ENCODE peak calls at places on chromosome 7, in eight cellular contexts. O is Panc1, G is fibroblast of lung, J is choroid plexus epithelial cell, F is Calu3, D is HFFc6, E is astrocyte of the spinal cord, N is mucosa of descending colon. M is an unnamed sample.

GRCh38 chr7:130139193-130139950 is 65.8 kb downstream of the TMEM209 start:
- DNase-seq in D (no peak), O (no peak), J (no peak), G (no peak), F (no peak), N (no peak), E (no peak), M (no peak)

GRCh38 chr7:90474284-90475210 is 5.1 kb downstream of the PTTG1IP2 start:
- DNase-seq in N (no peak), J (peak; percentile 82), G (peak; percentile 63), O (no peak), D (peak; percentile 82), E (peak; percentile 88), F (no peak), M (no peak)

GRCh38 chr7:158400601-158401225 is 186.9 kb downstream of the PTPRN2 start:
- DNase-seq in O (no peak), G (no peak), F (no peak), D (no peak), E (no peak), N (no peak), J (no peak), M (no peak)

GRCh38 chr7:42070068-42070467 is 166.9 kb downstream of the GLI3 start:
- DNase-seq in E (peak; percentile 24), J (peak; percentile 77), O (no peak), F (no peak), N (no peak), G (peak; percentile 72), D (peak; percentile 48), M (no peak)

GRCh38 chr7:27689045-27689877 is 26.6 kb upstream of the HIBADH start:
- DNase-seq in F (peak; percentile 69), D (peak; percentile 19), G (no peak), E (no peak), O (no peak), N (no peak), J (peak; percentile 61), M (no peak)

GRCh38 chr7:157011333-157012112 is 1.1 kb upstream of the MNX1 start:
- DNase-seq in G (no peak), J (no peak), D (no peak), E (no peak), N (peak; percentile 49), F (no peak), O (no peak), M (no peak)

GRCh38 chr7:24956021-24956420 is 24.0 kb downstream of the OSBPL3 start:
- DNase-seq in G (no peak), N (no peak), E (no peak), J (no peak), F (no peak), O (no peak), D (peak; percentile 60), M (no peak)

GRCh38 chr7:150941351-150941982 is 36.7 kb downstream of the KCNH2 start:
- DNase-seq in F (no peak), D (no peak), O (no peak), N (no peak), E (no peak), J (no peak), G (no peak), M (no peak)

GRCh38 chr7:49778731-49779270 is 5.4 kb downstream of the VWC2 start:
- DNase-seq in O (no peak), F (no peak), E (no peak), N (no peak), G (no peak), D (no peak), J (no peak), M (no peak)

GRCh38 chr7:33722383-33723096 is 182.8 kb upstream of the BMPER start:
- DNase-seq in D (peak; percentile 79), O (no peak), F (peak; percentile 75), J (peak; percentile 73), E (peak; percentile 44), N (no peak), G (peak; percentile 72), M (no peak)

GRCh38 chr7:2824678-2825461 is 19.2 kb downstream of the GNA12 start:
- DNase-seq in J (peak; percentile 67), E (no peak), N (no peak), D (no peak), F (no peak), G (no peak), O (no peak), M (peak; percentile 33)

GRCh38 chr7:31549621-31550020 is 35.7 kb downstream of the ITPRID1 start:
- DNase-seq in D (no peak), N (no peak), E (no peak), J (no peak), F (peak; percentile 48), G (no peak), O (no peak), M (no peak)

GRCh38 chr7:3537210-3537875 is 236.3 kb downstream of the SDK1 start:
- DNase-seq in N (no peak), E (peak; percentile 68), D (no peak), F (no peak), J (peak; percentile 53), O (no peak), G (peak; percentile 62), M (no peak)

GRCh38 chr7:24894670-24895221 is 85.2 kb downstream of the OSBPL3 start:
- DNase-seq in O (no peak), E (no peak), J (no peak), G (no peak), F (peak; percentile 58), N (no peak), D (no peak), M (no peak)

GRCh38 chr7:778271-778967 is 51.3 kb upstream of the PRKAR1B start:
- DNase-seq in D (no peak), E (peak; percentile 25), J (no peak), O (no peak), F (no peak), G (no peak), N (no peak), M (no peak)

GRCh38 chr7:53383131-53383530 is 347.7 kb downstream of the POM121L12 start:
- DNase-seq in F (no peak), N (no peak), J (no peak), D (no peak), O (peak; percentile 10), G (no peak), E (peak; percentile 70), M (no peak)

GRCh38 chr7:23680417-23681405 is 712 bp downstream of the FAM221A start:
- DNase-seq in D (no peak), F (peak; percentile 89), O (no peak), J (peak; percentile 75), N (peak; percentile 85), G (peak; percentile 60), E (peak; percentile 43), M (no peak)

GRCh38 chr7:43511029-43511428 is 71.9 kb upstream of the STK17A start:
- DNase-seq in N (no peak), F (no peak), J (peak; percentile 24), E (no peak), D (no peak), G (no peak), O (no peak), M (no peak)

GRCh38 chr7:597348-598178 is 77.9 kb upstream of the PDGFA start:
- DNase-seq in F (no peak), O (no peak), E (no peak), N (no peak), D (no peak), G (no peak), J (no peak), M (no peak)

GRCh38 chr7:50208335-50208982 is 96.1 kb upstream of the IKZF1 start:
- DNase-seq in J (no peak), O (no peak), G (no peak), N (no peak), E (no peak), D (no peak), F (no peak), M (no peak)

GRCh38 chr7:113331155-113331898 is 213.0 kb upstream of the SMIM30 start:
- DNase-seq in F (no peak), G (no peak), J (no peak), O (no peak), E (no peak), N (no peak), D (no peak), M (peak; percentile 37)

DNA sequence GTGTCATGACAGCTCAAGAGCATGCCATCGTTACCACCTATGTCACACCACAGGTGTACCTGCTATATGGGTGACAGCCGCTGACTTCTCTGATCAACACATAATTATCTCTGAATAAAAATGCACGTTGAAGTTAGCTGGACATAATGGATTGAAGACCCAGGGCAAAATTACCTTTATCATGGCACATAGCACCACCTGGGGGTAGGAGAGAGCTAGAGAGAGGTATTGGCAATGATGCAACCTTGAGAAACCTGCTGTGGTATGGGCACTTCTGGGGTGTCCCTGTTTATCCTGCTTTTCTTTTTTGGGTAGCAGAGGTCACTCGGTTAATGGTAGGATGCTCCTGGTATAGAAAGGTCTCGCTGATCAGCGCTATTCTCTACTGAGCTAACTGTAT is 323.3 kb downstream of the TFEC start:
- DNase-seq in D (no peak), G (peak; percentile 16), J (peak; percentile 31), O (no peak), E (peak; percentile 20), N (no peak), F (peak; percentile 72), M (no peak)
- TF ChIP-seq CTCF in D (peak; percentile 66), G (no peak), J (peak; percentile 50), O (peak; percentile 50), E (peak; percentile 39), N (no peak), F (peak; percentile 66), M (no peak)

GRCh38 chr7:134462337-134462925 is 3.5 kb upstream of the AKR1B1 start:
- DNase-seq in E (peak; percentile 82), J (peak; percentile 88), D (peak; percentile 77), G (peak; percentile 82), F (peak; percentile 13), O (no peak), N (no peak), M (no peak)
- TF ChIP-seq CTCF in E (no peak), J (no peak), D (no peak), G (no peak), F (no peak), O (no peak), N (no peak), M (no peak)

GRCh38 chr7:104926189-104926904 is 87.7 kb upstream of the KMT2E start:
- DNase-seq in E (no peak), J (no peak), N (no peak), D (no peak), O (no peak), G (no peak), F (no peak), M (no peak)

GRCh38 chr7:104922187-104923009 is 91.6 kb upstream of the KMT2E start:
- DNase-seq in O (no peak), F (no peak), D (peak; percentile 49), J (peak; percentile 52), E (no peak), N (no peak), G (peak; percentile 45), M (no peak)

GRCh38 chr7:104921596-104921995 is 92.4 kb upstream of the KMT2E start:
- DNase-seq in O (no peak), J (no peak), G (no peak), F (no peak), N (no peak), E (no peak), D (no peak), M (no peak)

GRCh38 chr7:104926905-104927454 is 87.0 kb upstream of the KMT2E start:
- DNase-seq in J (no peak), F (peak; percentile 25), D (no peak), E (no peak), O (no peak), G (no peak), N (peak; percentile 62), M (no peak)

GRCh38 chr7:104923010-104923421 is 91.0 kb upstream of the KMT2E start:
- DNase-seq in G (peak; percentile 91), E (peak; percentile 88), F (peak; percentile 69), J (peak; percentile 94), N (peak; percentile 77), D (peak; percentile 83), O (peak; percentile 70), M (peak; percentile 85)
- TF ChIP-seq CTCF in G (peak; percentile 62), E (peak; percentile 84), F (peak; percentile 44), J (peak; percentile 85), N (peak; percentile 67), D (peak; percentile 87), O (peak; percentile 82), M (peak; percentile 78)

GRCh38 chr7:38178695-38179344 is 775 bp downstream of the STARD3NL start:
- DNase-seq in F (no peak), G (peak; percentile 54), J (peak; percentile 65), E (no peak), O (no peak), D (peak; percentile 35), N (no peak), M (no peak)
- TF ChIP-seq CTCF in F (no peak), G (no peak), J (no peak), E (peak; percentile 8), O (no peak), D (peak; percentile 39), N (no peak), M (peak; percentile 16)

M was measured in CD14-positive monocyte.